ENCODE peak calls at places on chromosomes 2 and 18, in eight cellular contexts. R is GM23338, H is Panc1, Z is A549, U is HepG2, W is HL-60, L is HCT116, B is GM12878. J is an unnamed sample.

GRCh38 chr18:36075862-36076587 is 8.7 kb upstream of the RPRD1A start:
- DNase-seq in R (no peak), H (peak), Z (peak), U (peak), W (peak), L (no peak), B (peak), J (no peak)

GRCh38 chr18:4017479-4017878 is 437.6 kb downstream of the DLGAP1 start:
- DNase-seq in R (peak), H (no peak), Z (peak), U (no peak), W (peak), L (peak), B (no peak), J (no peak)

GRCh38 chr2:173210270-173211196 is 134.9 kb downstream of the MAP3K20 start:
- DNase-seq in R (peak), H (peak), Z (peak), U (peak), W (peak), L (peak), B (peak), J (peak)

GRCh38 chr2:234502285-234502918 is 5.5 kb upstream of the ARL4C start:
- DNase-seq in R (no peak), H (no peak), Z (peak), U (no peak), W (no peak), L (peak), B (no peak), J (no peak)

GRCh38 chr2:213834331-213834730 is 550.1 kb downstream of the SPAG16 start:
- DNase-seq in R (no peak), H (no peak), Z (peak), U (no peak), W (no peak), L (peak), B (no peak), J (no peak)

GRCh38 chr18:5977022-5977421 is 81.7 kb upstream of the TMEM200C start:
- DNase-seq in R (no peak), H (no peak), Z (no peak), U (no peak), W (no peak), L (no peak), B (no peak), J (no peak)

GRCh38 chr18:30446605-30447004 is 595.9 kb downstream of the DSC3 start:
- DNase-seq in R (peak), H (no peak), Z (no peak), U (no peak), W (no peak), L (no peak), B (no peak), J (no peak)

GRCh38 chr18:11767329-11767728 is 78.3 kb downstream of the GNAL start:
- DNase-seq in R (no peak), H (no peak), Z (no peak), U (no peak), W (no peak), L (no peak), B (no peak), J (no peak)

GRCh38 chr18:68262697-68263293 is 452.1 kb downstream of the TMX3 start:
- DNase-seq in R (no peak), H (no peak), Z (no peak), U (no peak), W (no peak), L (no peak), B (no peak), J (no peak)

GRCh38 chr2:8663997-8664396 is 17.9 kb upstream of the ID2 start:
- DNase-seq in R (no peak), H (no peak), Z (no peak), U (no peak), W (no peak), L (no peak), B (no peak), J (no peak)

GRCh38 chr2:204972606-204973336 is 427.5 kb downstream of the PARD3B start:
- DNase-seq in R (no peak), H (no peak), Z (no peak), U (no peak), W (no peak), L (no peak), B (no peak), J (no peak)

GRCh38 chr2:30979822-30980245 is 158.4 kb downstream of the GALNT14 start:
- DNase-seq in R (peak), H (no peak), Z (peak), U (no peak), W (no peak), L (peak), B (no peak), J (peak)

GRCh38 chr2:237964578-237965404 is 2.0 kb upstream of the UBE2F start:
- DNase-seq in R (no peak), H (no peak), Z (no peak), U (no peak), W (no peak), L (no peak), B (no peak), J (no peak)

GRCh38 chr2:198918331-198918730 is 539.4 kb downstream of the SATB2 start:
- DNase-seq in R (no peak), H (no peak), Z (no peak), U (no peak), W (no peak), L (no peak), B (no peak), J (no peak)

GRCh38 chr2:113858764-113859163 is 31.1 kb upstream of the ACTR3 start:
- DNase-seq in R (no peak), H (peak), Z (peak), U (no peak), W (no peak), L (no peak), B (no peak), J (no peak)

GRCh38 chr18:12516049-12516677 is 108.4 kb downstream of the PRELID3A start:
- DNase-seq in R (no peak), H (no peak), Z (no peak), U (no peak), W (no peak), L (no peak), B (no peak), J (no peak)

GRCh38 chr2:13103778-13104493 is 387.2 kb downstream of the TRIB2 start:
- DNase-seq in R (no peak), H (no peak), Z (no peak), U (no peak), W (no peak), L (no peak), B (no peak), J (no peak)

GRCh38 chr2:139378373-139378772 is 598.2 kb upstream of the NXPH2 start:
- DNase-seq in R (peak), H (no peak), Z (no peak), U (no peak), W (no peak), L (no peak), B (no peak), J (no peak)
- TF ChIP-seq REST in R (no peak), H (no peak), Z (no peak), U (no peak), W (no peak), L (no peak), B (no peak), J (no peak)

DNA sequence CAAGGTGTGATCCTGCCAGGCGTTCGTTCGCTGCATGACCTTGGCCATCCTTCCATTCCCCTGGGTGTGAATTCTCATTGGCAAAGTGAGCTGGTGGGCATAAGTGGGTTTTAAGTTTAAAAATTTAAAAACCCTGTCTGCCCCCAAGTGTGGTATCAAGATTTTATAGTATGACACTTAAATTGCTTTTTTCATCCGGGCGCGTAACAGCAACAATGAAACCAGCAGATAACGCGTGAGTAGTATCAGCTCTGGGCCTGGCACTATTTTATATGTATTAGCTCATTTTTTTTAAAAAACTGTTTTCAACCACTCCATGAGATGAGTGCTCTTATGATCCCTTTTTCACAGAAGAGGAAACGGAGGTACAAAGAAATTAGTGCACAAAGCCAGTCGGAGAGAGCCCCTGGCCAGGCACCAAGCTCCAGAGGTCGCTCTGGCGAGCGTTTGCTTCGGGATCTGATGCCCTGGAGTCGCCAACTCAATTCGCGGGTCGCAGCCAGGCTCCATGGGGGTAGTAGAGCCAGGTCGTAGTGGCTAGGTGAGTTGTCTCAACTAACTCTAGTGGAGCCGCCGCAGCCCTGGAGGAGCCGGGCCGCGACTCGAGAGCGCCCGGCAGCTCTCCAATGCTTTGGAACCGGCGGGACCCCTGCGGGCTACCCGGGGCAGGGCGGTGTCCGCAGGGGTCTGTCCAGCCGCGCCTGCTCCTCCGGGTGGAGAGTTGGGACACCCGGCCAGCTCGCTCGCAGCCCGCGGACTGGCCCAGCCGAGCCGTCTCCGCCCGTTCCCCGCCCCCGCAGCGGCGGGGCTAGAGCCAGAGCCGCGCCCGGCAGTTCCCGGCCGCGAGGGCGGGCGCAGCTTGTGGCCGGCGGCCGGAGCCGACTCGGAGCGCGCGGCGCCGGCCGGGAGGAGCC is at the start of gene IL1R1:
- DNase-seq in R (peak), H (no peak), Z (peak), U (peak), W (peak), L (no peak), B (no peak), J (peak)
- TF ChIP-seq REST in R (no peak), H (no peak), Z (no peak), U (peak), W (no peak), L (no peak), B (no peak), J (no peak)

GRCh38 chr2:120108749-120109148 is 95.9 kb downstream of the EPB41L5 start:
- DNase-seq in R (no peak), H (no peak), Z (no peak), U (no peak), W (no peak), L (no peak), B (no peak), J (no peak)
- TF ChIP-seq REST in R (no peak), H (no peak), Z (no peak), U (no peak), W (no peak), L (no peak), B (no peak), J (no peak)

DNA sequence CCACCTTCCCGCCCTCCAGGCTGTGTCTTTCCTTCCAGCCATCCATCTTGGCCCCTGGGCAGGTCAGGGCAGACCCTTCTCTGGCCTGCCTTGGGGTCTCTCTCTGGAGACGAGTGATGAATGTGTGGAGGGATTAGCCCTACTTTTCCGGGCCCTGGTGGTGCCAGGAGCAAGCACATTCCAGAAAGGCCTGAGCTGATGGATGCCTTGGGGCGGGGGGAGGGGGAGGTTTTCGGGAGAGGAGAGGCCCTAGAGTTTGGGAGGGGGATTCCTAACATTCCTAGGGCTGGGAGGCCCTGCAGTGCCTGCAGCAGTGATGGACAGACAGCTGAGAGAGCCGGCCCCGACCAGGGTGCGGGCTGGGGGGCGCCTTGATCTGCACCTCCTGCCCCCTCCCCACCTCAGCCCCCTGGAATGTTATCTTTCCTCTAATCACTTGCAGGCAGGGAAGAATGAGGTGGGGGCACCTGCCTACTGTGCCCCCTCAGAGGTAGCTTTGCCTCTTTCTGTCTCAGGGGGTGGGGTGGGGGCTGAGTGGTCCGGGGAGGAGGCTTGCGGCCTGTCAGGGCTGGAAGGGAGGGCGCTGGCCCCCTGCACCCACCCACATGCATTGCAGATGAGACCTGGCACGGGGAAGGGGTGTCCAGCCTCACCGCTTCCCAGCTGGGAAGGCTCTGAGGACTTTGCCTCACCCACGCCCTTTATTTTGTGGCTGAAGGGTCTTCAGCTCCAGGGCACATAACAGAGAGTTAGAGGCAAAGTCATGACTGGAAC is 156.2 kb downstream of the DDX1 start:
- DNase-seq in R (peak), H (no peak), Z (no peak), U (no peak), W (no peak), L (no peak), B (no peak), J (no peak)
- TF ChIP-seq REST in R (no peak), H (no peak), Z (no peak), U (no peak), W (no peak), L (no peak), B (no peak), J (no peak)

GRCh38 chr2:223041527-223042109 is 10.4 kb upstream of the KCNE4 start:
- DNase-seq in R (no peak), H (peak), Z (peak), U (no peak), W (peak), L (peak), B (no peak), J (no peak)
- TF ChIP-seq REST in R (no peak), H (no peak), Z (no peak), U (no peak), W (no peak), L (no peak), B (no peak), J (no peak)

DNA sequence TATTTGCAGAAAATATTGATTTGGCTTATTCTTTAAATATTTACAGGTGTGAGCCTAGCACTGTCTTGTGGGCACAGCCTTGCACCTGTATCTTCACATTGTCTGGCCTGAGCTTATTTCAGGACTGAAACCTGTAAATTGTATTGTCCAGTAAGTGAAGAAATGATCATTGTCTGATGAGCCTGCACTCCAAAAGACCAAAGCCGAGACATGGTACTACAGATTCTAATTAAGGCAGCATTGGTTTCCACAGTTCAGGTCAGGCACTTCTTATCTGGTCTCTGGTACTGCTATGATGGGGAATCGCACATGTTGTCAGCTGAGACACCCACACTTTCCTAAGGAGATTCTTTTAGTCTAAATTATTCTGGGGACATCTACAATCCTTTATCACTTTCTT is 479.0 kb downstream of the TDRD15 start:
- DNase-seq in R (no peak), H (no peak), Z (no peak), U (no peak), W (no peak), L (no peak), B (no peak), J (no peak)
- TF ChIP-seq REST in R (no peak), H (no peak), Z (no peak), U (no peak), W (no peak), L (no peak), B (no peak), J (no peak)

GRCh38 chr2:34104601-34105000 is 505.5 kb upstream of the FAM98A start:
- DNase-seq in R (no peak), H (peak), Z (no peak), U (no peak), W (no peak), L (no peak), B (no peak), J (no peak)

GRCh38 chr2:34102359-34102758 is 503.3 kb upstream of the FAM98A start:
- DNase-seq in R (no peak), H (no peak), Z (no peak), U (no peak), W (no peak), L (no peak), B (no peak), J (no peak)

GRCh38 chr2:34103437-34103836 is 504.3 kb upstream of the FAM98A start:
- DNase-seq in R (no peak), H (no peak), Z (no peak), U (no peak), W (no peak), L (no peak), B (no peak), J (no peak)

GRCh38 chr2:34107811-34108210 is 508.7 kb upstream of the FAM98A start:
- DNase-seq in R (no peak), H (no peak), Z (no peak), U (no peak), W (no peak), L (no peak), B (no peak), J (no peak)

DNA sequence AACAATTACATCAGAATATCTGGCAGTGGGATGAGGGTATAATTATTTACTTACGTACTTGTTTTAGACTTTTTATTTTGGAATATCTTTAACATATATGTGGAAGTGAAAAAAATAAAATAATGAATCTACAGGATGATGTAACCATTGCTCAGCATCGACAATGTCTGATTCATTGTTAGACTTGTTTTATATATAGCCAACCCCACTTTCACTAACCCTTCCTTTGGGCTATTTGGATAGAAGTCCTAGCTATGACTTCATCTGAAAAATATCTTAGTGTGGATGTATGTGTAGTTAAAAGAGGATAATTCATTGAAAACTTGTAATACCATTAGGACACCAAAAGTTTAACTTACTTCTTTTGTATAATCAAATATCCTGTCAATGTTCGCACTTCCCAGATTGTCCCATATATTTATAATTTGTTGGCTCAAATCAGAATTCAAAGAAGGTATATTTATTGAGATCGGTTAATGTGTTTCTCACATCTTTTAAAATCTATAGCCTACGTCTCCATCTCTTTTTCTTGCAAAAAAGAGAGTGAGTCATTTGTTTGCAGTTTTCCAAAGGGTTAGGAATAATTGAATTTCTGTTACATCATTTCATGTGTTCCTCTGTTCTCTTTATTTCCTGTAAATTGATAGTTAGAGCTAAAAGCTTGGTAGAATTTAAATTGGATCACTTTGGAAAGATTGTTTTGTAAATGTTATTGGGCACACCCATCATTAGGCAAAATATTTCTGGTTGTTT is 506.1 kb upstream of the FAM98A start:
- DNase-seq in R (no peak), H (no peak), Z (peak), U (no peak), W (no peak), L (no peak), B (no peak), J (no peak)
- TF ChIP-seq REST in R (no peak), H (no peak), Z (no peak), U (no peak), W (no peak), L (no peak), B (no peak), J (no peak)